ENCODE peak calls at places on chromosome 12, in four cellular contexts. O is H9, D is fibroblast of lung, Y is Peyer's patch. B is an unnamed sample. For H3K4me1, the result is how much of the 10 kb centered on the place peaks cover.

GRCh38 chr12:75754698-75755097 is 243.3 kb upstream of the KRR1 start:
- DNase-seq in D (peak), O (no peak), Y (no peak), B (no peak)

GRCh38 chr12:34396861-34397590 is 374.7 kb downstream of the ALG10 start:
- DNase-seq in D (no peak), O (peak), Y (peak), B (no peak)

GRCh38 chr12:52270541-52271070 is 3.8 kb upstream of the KRT86 start:
- DNase-seq in D (no peak), O (no peak), Y (no peak), B (no peak)

GRCh38 chr12:94545937-94546771 is 86.5 kb upstream of the CEP83 start:
- DNase-seq in D (peak), O (peak), Y (peak), B (no peak)

GRCh38 chr12:50786498-50787231 is 22.8 kb downstream of the ATF1 start:
- DNase-seq in O (no peak), D (peak), Y (no peak), B (no peak)

GRCh38 chr12:62629971-62630739 is 163.5 kb downstream of the MON2 start:
- DNase-seq in O (no peak), D (no peak), Y (no peak), B (no peak)

GRCh38 chr12:48978741-48979601 is 849 bp downstream of the WNT1 start:
- DNase-seq in Y (no peak), O (no peak), D (no peak), B (no peak)

GRCh38 chr12:132218915-132219314 is 74.7 kb downstream of the NOC4L start:
- DNase-seq in D (no peak), O (peak), Y (no peak), B (peak)

GRCh38 chr12:79897617-79898016 is 37.3 kb downstream of the PPP1R12A start:
- DNase-seq in Y (no peak), O (no peak), D (peak), B (no peak)

GRCh38 chr12:11836964-11837286 is 187.5 kb downstream of the ETV6 start:
- DNase-seq in Y (no peak), O (no peak), D (no peak), B (no peak)
- H3K4me1 ChIP-seq in Y (under half), O (under half), D (under half), B (under half)

GRCh38 chr12:110913119-110914056 is 7.0 kb downstream of the MYL2 start:
- DNase-seq in O (no peak), Y (no peak), D (no peak), B (no peak)
- H3K4me1 ChIP-seq in O (under half), Y (under half), D (under half), B (under half)

DNA sequence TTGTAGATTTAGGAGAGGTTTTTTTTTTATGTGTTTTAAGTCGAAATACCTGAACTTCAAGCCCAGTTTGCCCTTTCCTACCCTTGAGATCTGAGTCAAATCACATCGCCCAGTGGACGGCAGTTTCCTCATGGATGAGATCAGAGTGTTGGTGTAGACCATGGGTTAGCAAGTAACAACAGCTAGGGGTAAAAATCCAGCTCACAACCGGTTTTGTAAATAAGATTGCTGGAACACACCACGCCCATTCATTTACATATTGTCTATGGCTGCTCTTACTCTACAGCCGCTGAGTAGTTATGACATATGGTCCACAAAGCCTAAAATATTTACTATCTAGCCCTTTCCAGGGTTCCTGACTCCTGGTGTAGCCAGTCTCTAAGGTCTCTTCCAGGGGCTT is 158.5 kb upstream of the PLEKHG7 start:
- DNase-seq in D (no peak), O (no peak), Y (no peak), B (no peak)
- H3K4me1 ChIP-seq in D (under half), O (under half), Y (under half), B (under half)

GRCh38 chr12:11897923-11898322 is 172.8 kb upstream of the BCL2L14 start:
- DNase-seq in O (no peak), Y (no peak), D (no peak), B (no peak)
- H3K4me1 ChIP-seq in O (under half), Y (under half), D (under half), B (half or more)

DNA sequence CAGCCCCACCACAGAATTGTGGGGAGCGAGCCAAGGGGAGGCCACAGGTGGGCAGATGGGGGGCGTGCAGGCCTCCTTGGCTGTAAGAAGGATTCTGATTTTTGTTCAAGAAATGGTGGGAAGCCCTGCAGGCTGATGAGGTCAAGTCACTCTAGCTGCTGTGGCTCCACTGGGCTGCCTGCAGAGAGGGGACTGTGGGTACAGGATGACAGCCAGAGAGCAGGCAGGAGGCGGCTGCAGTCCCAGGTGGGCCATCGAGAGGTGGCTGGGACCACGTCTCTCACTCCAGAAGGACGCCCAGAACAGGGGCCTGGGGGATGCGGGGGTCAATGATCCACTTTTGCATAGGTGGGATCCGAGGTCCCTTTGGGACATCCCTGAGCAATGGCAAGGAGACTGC is 9.1 kb downstream of the NCOR2 start:
- DNase-seq in O (no peak), D (no peak), Y (no peak), B (no peak)
- H3K4me1 ChIP-seq in O (under half), D (under half), Y (half or more), B (under half)

GRCh38 chr12:93106910-93107309 is 177.8 kb upstream of the EEA1 start:
- DNase-seq in O (no peak), D (no peak), Y (no peak), B (no peak)
- H3K4me1 ChIP-seq in O (under half), D (under half), Y (under half), B (under half)

GRCh38 chr12:3204143-3204542 is 127.0 kb downstream of the TSPAN9 start:
- DNase-seq in O (peak), D (no peak), Y (no peak), B (no peak)
- H3K4me1 ChIP-seq in O (under half), D (under half), Y (under half), B (under half)

GRCh38 chr12:24494401-24494800 is 454.5 kb downstream of the BCAT1 start:
- DNase-seq in D (peak), Y (no peak), O (no peak), B (no peak)

GRCh38 chr12:24500466-24501232 is 448.3 kb downstream of the BCAT1 start:
- DNase-seq in O (no peak), Y (no peak), D (peak), B (no peak)

GRCh38 chr12:24496755-24497154 is 452.1 kb downstream of the BCAT1 start:
- DNase-seq in Y (no peak), O (no peak), D (peak), B (no peak)

DNA sequence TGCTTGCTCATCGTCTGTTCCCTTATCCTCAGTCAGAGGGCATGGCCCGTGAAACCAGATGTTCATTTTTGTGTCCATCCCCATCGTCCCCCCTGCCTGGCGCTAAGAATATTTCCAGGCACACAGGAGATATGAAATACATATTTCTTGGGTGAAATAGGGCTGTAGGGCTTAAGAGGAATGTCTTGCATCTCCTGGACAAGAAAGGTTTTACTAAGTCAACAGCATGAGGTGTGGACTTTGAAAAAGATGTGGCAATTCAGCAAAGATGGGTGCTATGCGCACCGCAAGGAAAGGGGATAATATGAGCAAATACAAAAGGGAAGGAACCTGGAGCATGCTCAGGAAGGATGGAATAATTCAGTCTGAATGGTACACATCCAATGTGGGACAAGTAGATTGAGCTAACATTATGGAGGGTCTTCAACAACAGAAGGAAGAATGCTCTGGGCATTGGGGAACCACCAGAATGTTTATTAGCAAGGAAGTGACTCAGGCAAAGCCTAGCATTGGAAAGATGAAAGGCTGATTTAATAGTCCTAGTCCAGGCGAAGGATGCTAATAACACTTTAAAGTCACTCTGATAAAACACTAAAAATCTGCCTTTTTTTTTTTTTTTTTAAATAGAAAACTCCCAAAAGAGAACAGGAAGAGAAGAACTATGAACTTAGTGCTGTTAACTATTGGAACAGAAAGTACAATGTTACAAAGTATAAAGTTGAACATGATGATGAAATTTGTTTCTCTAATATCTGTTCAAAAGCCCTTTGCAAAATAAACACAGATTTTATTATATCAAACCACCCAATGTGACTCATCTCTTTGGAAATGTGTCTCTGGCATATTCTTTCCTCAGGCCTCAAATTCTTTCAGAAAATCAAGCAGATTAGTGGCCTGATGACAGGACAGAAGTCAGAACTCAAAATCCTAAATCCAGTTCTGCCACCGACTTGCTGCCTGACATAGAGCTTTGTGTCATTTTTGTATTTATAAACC is 449.5 kb downstream of the BCAT1 start:
- DNase-seq in O (no peak), Y (no peak), D (peak), B (no peak)
- H3K4me1 ChIP-seq in O (under half), Y (under half), D (under half), B (under half)

GRCh38 chr12:108298761-108299275 is 40.3 kb downstream of the CMKLR1 start:
- DNase-seq in D (no peak), O (no peak), Y (peak), B (no peak)

GRCh38 chr12:108301346-108301745 is 37.8 kb downstream of the CMKLR1 start:
- DNase-seq in Y (no peak), D (no peak), O (no peak), B (no peak)

GRCh38 chr12:108299516-108299915 is 39.6 kb downstream of the CMKLR1 start:
- DNase-seq in Y (no peak), O (no peak), D (no peak), B (no peak)

GRCh38 chr12:108302034-108302433 is 37.1 kb downstream of the CMKLR1 start:
- DNase-seq in D (no peak), O (no peak), Y (no peak), B (no peak)

GRCh38 chr12:108299980-108300696 is 39.0 kb downstream of the CMKLR1 start:
- DNase-seq in O (no peak), Y (peak), D (no peak), B (no peak)
- H3K4me1 ChIP-seq in O (under half), Y (under half), D (under half), B (under half)

GRCh38 chr12:4271433-4272013 is 2.0 kb upstream of the CCND2 start:
- DNase-seq in D (no peak), Y (no peak), O (no peak), B (peak)
- H3K4me1 ChIP-seq in D (under half), Y (under half), O (under half), B (half or more)

B was measured in DND-41.